ENCODE peak calls at places on chromosomes 1 and 21, in four cellular contexts. One of them, this sample, is unnamed.

GRCh38 chr1:204621391-204621790 is 64.1 kb downstream of the LRRN2 start:
- DNase-seq in SK-N-SH: no peak
- DNase-seq in HepG2: no peak
- DNase-seq in GM12878: no peak
- DNase-seq in this sample: no peak

GRCh38 chr21:15199414-15199813 is 134.6 kb upstream of the NRIP1 start:
- DNase-seq in SK-N-SH: no peak
- DNase-seq in HepG2: no peak
- DNase-seq in GM12878: no peak
- DNase-seq in this sample: no peak

GRCh38 chr1:199954701-199955100 is 72.8 kb upstream of the NR5A2 start:
- DNase-seq in SK-N-SH: peak; percentile 44
- DNase-seq in HepG2: peak; percentile 10
- DNase-seq in GM12878: no peak
- DNase-seq in this sample: peak; percentile 28

GRCh38 chr1:16205333-16205671 is 7.2 kb downstream of the ARHGEF19 start:
- DNase-seq in SK-N-SH: no peak
- DNase-seq in HepG2: no peak
- DNase-seq in GM12878: no peak
- DNase-seq in this sample: no peak

GRCh38 chr1:231872461-231872910 is 245.9 kb downstream of the DISC1 start:
- DNase-seq in SK-N-SH: no peak
- DNase-seq in HepG2: no peak
- DNase-seq in GM12878: no peak
- DNase-seq in this sample: no peak

GRCh38 chr21:41783476-41784150 is 16.8 kb upstream of the RIPK4 start:
- DNase-seq in SK-N-SH: no peak
- DNase-seq in HepG2: no peak
- DNase-seq in GM12878: no peak
- DNase-seq in this sample: no peak

GRCh38 chr1:204286323-204286714 is 72.5 kb upstream of the GOLT1A start:
- DNase-seq in SK-N-SH: no peak
- DNase-seq in HepG2: no peak
- DNase-seq in GM12878: no peak
- DNase-seq in this sample: no peak

GRCh38 chr1:22143586-22144033 is 713 bp upstream of the WNT4 start:
- DNase-seq in SK-N-SH: no peak
- DNase-seq in HepG2: no peak
- DNase-seq in GM12878: no peak
- DNase-seq in this sample: no peak

GRCh38 chr1:153441238-153441755 is 19.2 kb downstream of the S100A7 start:
- DNase-seq in SK-N-SH: no peak
- DNase-seq in HepG2: no peak
- DNase-seq in GM12878: no peak
- DNase-seq in this sample: no peak

GRCh38 chr1:231918239-231919015 is 291.8 kb downstream of the DISC1 start:
- DNase-seq in SK-N-SH: no peak
- DNase-seq in HepG2: no peak
- DNase-seq in GM12878: peak; percentile 8
- DNase-seq in this sample: no peak

GRCh38 chr1:36857761-36858160 is 176.6 kb downstream of the GRIK3 start:
- DNase-seq in SK-N-SH: peak; percentile 85
- DNase-seq in HepG2: no peak
- DNase-seq in GM12878: no peak
- DNase-seq in this sample: no peak

GRCh38 chr1:219460561-219461511 is 152.1 kb downstream of the ZC3H11B start:
- DNase-seq in SK-N-SH: no peak
- DNase-seq in HepG2: no peak
- DNase-seq in GM12878: peak; percentile 79
- DNase-seq in this sample: no peak

GRCh38 chr1:241485554-241485992 is 34.0 kb downstream of the FH start:
- DNase-seq in SK-N-SH: peak; percentile 17
- DNase-seq in HepG2: peak; percentile 25
- DNase-seq in GM12878: peak; percentile 23
- DNase-seq in this sample: peak; percentile 49

GRCh38 chr1:59220356-59220755 is 76.5 kb upstream of the FGGY start:
- DNase-seq in SK-N-SH: no peak
- DNase-seq in HepG2: no peak
- DNase-seq in GM12878: no peak
- DNase-seq in this sample: no peak

GRCh38 chr1:55580845-55581332 is 365.7 kb upstream of the USP24 start:
- DNase-seq in SK-N-SH: no peak
- DNase-seq in HepG2: peak; percentile 25
- DNase-seq in GM12878: no peak
- DNase-seq in this sample: no peak

GRCh38 chr21:28592205-28592845 is 400.4 kb downstream of the LTN1 start:
- DNase-seq in SK-N-SH: no peak
- DNase-seq in HepG2: no peak
- DNase-seq in GM12878: no peak
- DNase-seq in this sample: no peak

GRCh38 chr1:172497230-172497629 is 35.7 kb upstream of the SUCO start:
- DNase-seq in SK-N-SH: peak; percentile 32
- DNase-seq in HepG2: peak; percentile 52
- DNase-seq in GM12878: no peak
- DNase-seq in this sample: no peak

GRCh38 chr1:23799570-23800395 is 771 bp downstream of the GALE start:
- DNase-seq in SK-N-SH: peak; percentile 82
- DNase-seq in HepG2: peak; percentile 61
- DNase-seq in GM12878: no peak
- DNase-seq in this sample: peak; percentile 72

GRCh38 chr1:47222476-47222875 is 9.5 kb downstream of the TAL1 start:
- DNase-seq in SK-N-SH: no peak
- DNase-seq in HepG2: no peak
- DNase-seq in GM12878: no peak
- DNase-seq in this sample: no peak

GRCh38 chr1:103129255-103129654 is 20.9 kb upstream of the COL11A1 start:
- DNase-seq in SK-N-SH: no peak
- DNase-seq in HepG2: no peak
- DNase-seq in GM12878: no peak
- DNase-seq in this sample: no peak

GRCh38 chr1:89633103-89633744 is at the start of gene LRRC8C:
- DNase-seq in SK-N-SH: peak; percentile 84
- DNase-seq in HepG2: no peak
- DNase-seq in GM12878: no peak
- DNase-seq in this sample: peak; percentile 61

GRCh38 chr1:156643266-156644092 is 1.6 kb downstream of the BCAN start:
- DNase-seq in SK-N-SH: no peak
- DNase-seq in HepG2: no peak
- DNase-seq in GM12878: no peak
- DNase-seq in this sample: no peak

GRCh38 chr21:34878940-34879339 is 170.2 kb downstream of the RUNX1 start:
- DNase-seq in SK-N-SH: no peak
- DNase-seq in HepG2: no peak
- DNase-seq in GM12878: no peak
- DNase-seq in this sample: no peak

GRCh38 chr1:200877839-200878551 is 5.2 kb downstream of the GPR25 start:
- DNase-seq in SK-N-SH: no peak
- DNase-seq in HepG2: no peak
- DNase-seq in GM12878: peak; percentile 89
- DNase-seq in this sample: no peak

GRCh38 chr21:37074195-37074510 is 1.1 kb downstream of the TTC3 start:
- DNase-seq in SK-N-SH: peak; percentile 45
- DNase-seq in HepG2: no peak
- DNase-seq in GM12878: no peak
- DNase-seq in this sample: peak; percentile 37

GRCh38 chr21:37071561-37072238 is 1.2 kb downstream of the PIGP start:
- DNase-seq in SK-N-SH: peak; percentile 34
- DNase-seq in HepG2: no peak
- DNase-seq in GM12878: no peak
- DNase-seq in this sample: peak; percentile 26

GRCh38 chr21:37072988-37073416 is at the start of the genes PIGP and TTC3:
- DNase-seq in SK-N-SH: peak; percentile 99
- DNase-seq in HepG2: peak; percentile 87
- DNase-seq in GM12878: peak; percentile 70
- DNase-seq in this sample: peak; percentile 100

GRCh38 chr21:37073417-37074194 is 552 bp downstream of the TTC3 start:
- DNase-seq in SK-N-SH: peak; percentile 61
- DNase-seq in HepG2: no peak
- DNase-seq in GM12878: no peak
- DNase-seq in this sample: peak; percentile 57

DNA sequence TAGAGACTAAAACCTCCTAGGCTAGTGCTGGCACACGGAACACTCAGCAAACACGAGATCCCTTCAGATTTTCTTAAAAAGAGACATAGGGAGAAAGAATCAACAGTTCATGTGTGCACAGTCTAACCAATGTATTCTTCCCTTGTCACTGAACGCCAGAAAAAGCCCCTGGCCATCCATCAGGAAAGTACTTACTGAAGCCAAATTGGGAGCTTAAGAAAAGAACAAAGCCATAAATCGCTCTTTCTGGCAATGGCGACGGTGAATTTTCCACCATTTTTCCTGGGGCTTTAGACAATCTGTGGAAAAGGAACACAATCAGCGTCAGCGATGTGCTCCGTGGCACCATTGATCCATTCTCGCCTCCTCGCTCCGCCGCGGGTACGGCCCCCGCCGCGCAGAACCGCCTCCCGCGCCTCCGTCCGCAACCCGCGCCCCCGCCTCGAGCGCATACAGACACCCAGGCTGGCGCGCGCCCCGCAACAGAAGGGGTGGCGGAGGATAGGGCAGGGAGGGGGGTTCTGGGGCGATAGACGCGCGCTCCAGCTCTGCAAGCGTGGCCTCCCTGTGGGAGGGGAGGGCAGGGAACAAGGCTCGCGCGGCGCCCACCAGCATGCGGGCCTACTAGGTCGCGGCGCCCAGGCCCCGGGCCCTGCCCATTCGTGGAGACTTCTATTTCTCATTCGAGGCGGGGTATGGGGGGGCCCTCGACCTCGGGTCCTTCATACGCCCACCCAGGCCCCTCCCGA is 458 bp downstream of the PIGP start:
- DNase-seq in SK-N-SH: no peak
- DNase-seq in HepG2: no peak
- DNase-seq in GM12878: no peak
- DNase-seq in this sample: peak; percentile 76
- TF ChIP-seq NFIC in SK-N-SH: no peak
- TF ChIP-seq NFIC in HepG2: no peak
- TF ChIP-seq NFIC in GM12878: no peak
- TF ChIP-seq NFIC in this sample: no peak

GRCh38 chr1:86245566-86246190 is 89.1 kb upstream of the COL24A1 start:
- DNase-seq in SK-N-SH: no peak
- DNase-seq in HepG2: no peak
- DNase-seq in GM12878: no peak
- DNase-seq in this sample: no peak
- TF ChIP-seq NFIC in SK-N-SH: no peak
- TF ChIP-seq NFIC in HepG2: no peak
- TF ChIP-seq NFIC in GM12878: no peak
- TF ChIP-seq NFIC in this sample: no peak

GRCh38 chr1:168794057-168794456 is 65.1 kb upstream of the DPT start:
- DNase-seq in SK-N-SH: no peak
- DNase-seq in HepG2: no peak
- DNase-seq in GM12878: no peak
- DNase-seq in this sample: no peak
- TF ChIP-seq NFIC in SK-N-SH: no peak
- TF ChIP-seq NFIC in HepG2: no peak
- TF ChIP-seq NFIC in GM12878: no peak
- TF ChIP-seq NFIC in this sample: no peak

GRCh38 chr1:41330588-41331545 is 30.4 kb upstream of the FOXO6 start:
- DNase-seq in SK-N-SH: no peak
- DNase-seq in HepG2: no peak
- DNase-seq in GM12878: no peak
- DNase-seq in this sample: peak; percentile 55
- TF ChIP-seq NFIC in SK-N-SH: no peak
- TF ChIP-seq NFIC in HepG2: no peak
- TF ChIP-seq NFIC in GM12878: no peak
- TF ChIP-seq NFIC in this sample: no peak

GRCh38 chr21:44881586-44881939 is 8.1 kb upstream of the PTTG1IP start:
- DNase-seq in SK-N-SH: peak; percentile 10
- DNase-seq in HepG2: no peak
- DNase-seq in GM12878: no peak
- DNase-seq in this sample: no peak

GRCh38 chr21:44883250-44883649 is 9.8 kb upstream of the PTTG1IP start:
- DNase-seq in SK-N-SH: no peak
- DNase-seq in HepG2: no peak
- DNase-seq in GM12878: no peak
- DNase-seq in this sample: no peak

GRCh38 chr21:44886113-44887075 is 12.9 kb upstream of the PTTG1IP start:
- DNase-seq in SK-N-SH: no peak
- DNase-seq in HepG2: no peak
- DNase-seq in GM12878: no peak
- DNase-seq in this sample: no peak

GRCh38 chr21:44885615-44886014 is 12.1 kb upstream of the PTTG1IP start:
- DNase-seq in SK-N-SH: no peak
- DNase-seq in HepG2: no peak
- DNase-seq in GM12878: no peak
- DNase-seq in this sample: no peak

GRCh38 chr21:44884059-44884458 is 10.6 kb upstream of the PTTG1IP start:
- DNase-seq in SK-N-SH: no peak
- DNase-seq in HepG2: no peak
- DNase-seq in GM12878: no peak
- DNase-seq in this sample: no peak
- TF ChIP-seq NFIC in SK-N-SH: no peak
- TF ChIP-seq NFIC in HepG2: no peak
- TF ChIP-seq NFIC in GM12878: no peak
- TF ChIP-seq NFIC in this sample: no peak

DNA sequence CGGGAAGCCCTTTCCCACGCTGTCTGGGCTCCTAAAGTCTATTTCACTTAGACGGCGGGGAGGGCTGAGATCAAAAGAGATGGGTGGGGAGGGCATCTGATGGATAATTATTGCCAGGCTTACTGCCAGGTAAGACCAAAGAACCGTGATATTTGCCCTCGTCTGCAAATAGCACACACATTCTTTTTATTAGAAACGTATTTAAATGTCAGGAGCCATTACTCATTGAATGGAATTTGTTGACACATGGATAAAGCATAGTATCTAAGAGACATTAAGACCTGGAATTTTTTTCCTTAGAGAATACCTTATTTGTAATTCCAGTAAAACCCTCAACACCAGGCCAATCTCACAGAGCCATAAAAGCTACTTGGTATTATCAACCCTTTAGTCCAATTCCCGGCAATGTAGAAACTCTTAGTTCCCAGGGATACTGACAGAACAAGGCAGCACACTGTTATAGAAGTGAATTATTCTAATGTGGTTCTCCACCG is 10.7 kb downstream of the URB1 start:
- DNase-seq in SK-N-SH: no peak
- DNase-seq in HepG2: no peak
- DNase-seq in GM12878: no peak
- DNase-seq in this sample: no peak
- TF ChIP-seq NFIC in SK-N-SH: no peak
- TF ChIP-seq NFIC in HepG2: no peak
- TF ChIP-seq NFIC in GM12878: no peak
- TF ChIP-seq NFIC in this sample: no peak

GRCh38 chr1:39729030-39729429 is 9.7 kb upstream of the PPIE start:
- DNase-seq in SK-N-SH: no peak
- DNase-seq in HepG2: no peak
- DNase-seq in GM12878: no peak
- DNase-seq in this sample: no peak

GRCh38 chr1:39733161-39733560 is 5.5 kb upstream of the PPIE start:
- DNase-seq in SK-N-SH: no peak
- DNase-seq in HepG2: no peak
- DNase-seq in GM12878: no peak
- DNase-seq in this sample: no peak

GRCh38 chr1:39729842-39730241 is 8.8 kb upstream of the PPIE start:
- DNase-seq in SK-N-SH: no peak
- DNase-seq in HepG2: no peak
- DNase-seq in GM12878: no peak
- DNase-seq in this sample: no peak

GRCh38 chr1:39735731-39736130 is 3.0 kb upstream of the PPIE start:
- DNase-seq in SK-N-SH: no peak
- DNase-seq in HepG2: no peak
- DNase-seq in GM12878: no peak
- DNase-seq in this sample: no peak

GRCh38 chr1:39732730-39733129 is 6.0 kb upstream of the PPIE start:
- DNase-seq in SK-N-SH: no peak
- DNase-seq in HepG2: no peak
- DNase-seq in GM12878: no peak
- DNase-seq in this sample: no peak
- TF ChIP-seq NFIC in SK-N-SH: no peak
- TF ChIP-seq NFIC in HepG2: no peak
- TF ChIP-seq NFIC in GM12878: no peak
- TF ChIP-seq NFIC in this sample: no peak

This sample was measured in K562.